ENCODE peak calls at places on chromosomes 6 and 20, in nine cellular contexts. N, A, Q, J, Y, D, V, L and O are unnamed samples.

GRCh38 chr6:110625883-110626282 is 149.5 kb upstream of the SLC22A16 start:
- DNase-seq in Q (peak), A (peak), D (no peak), J (no peak), Y (no peak), V (no peak), L (no peak), N (peak), O (no peak)

GRCh38 chr6:21166754-21167153 is 426.8 kb upstream of the SOX4 start:
- DNase-seq in V (no peak), L (no peak), D (no peak), Q (no peak), J (no peak), N (no peak), Y (no peak), A (no peak), O (no peak)

GRCh38 chr6:128580224-128581110 is 60.1 kb upstream of the PTPRK start:
- DNase-seq in Q (no peak), Y (no peak), V (no peak), A (no peak), L (no peak), J (no peak), D (no peak), N (no peak), O (no peak)

GRCh38 chr20:39563406-39563805 is 601.3 kb downstream of the DHX35 start:
- DNase-seq in Y (no peak), A (no peak), L (no peak), V (no peak), D (no peak), J (no peak), N (no peak), Q (no peak), O (no peak)

GRCh38 chr6:47044418-47044817 is 2.3 kb upstream of the ADGRF1 start:
- DNase-seq in N (no peak), J (peak), D (no peak), V (peak), Y (no peak), A (no peak), Q (peak), L (no peak), O (no peak)

GRCh38 chr6:158002951-158003853 is 21.5 kb downstream of the SYNJ2 start:
- DNase-seq in D (peak), A (no peak), V (no peak), Y (no peak), J (peak), L (no peak), N (peak), Q (peak), O (peak)

GRCh38 chr6:169253745-169254238 is at the start of gene THBS2:
- DNase-seq in L (no peak), J (peak), Y (no peak), A (peak), N (peak), V (no peak), D (peak), Q (peak), O (peak)

GRCh38 chr6:30124391-30124790 is 11.5 kb upstream of the TRIM31 start:
- DNase-seq in J (no peak), V (no peak), A (no peak), Q (no peak), L (no peak), N (no peak), Y (no peak), D (no peak), O (no peak)

GRCh38 chr20:52290602-52291001 is 99.0 kb upstream of the ZFP64 start:
- DNase-seq in V (no peak), L (no peak), J (no peak), Q (no peak), A (no peak), N (peak), D (no peak), Y (no peak), O (no peak)

GRCh38 chr6:98986216-98986615 is 38.5 kb upstream of the FBXL4 start:
- DNase-seq in J (no peak), L (no peak), N (no peak), V (no peak), D (no peak), Q (no peak), A (no peak), Y (no peak), O (no peak)